ENCODE peak calls at places on chromosomes 3 and 15, in eight cellular contexts. S, Z, U, E, P, D, I and T are unnamed samples. For H3K36me3, the result is how much of the 10 kb centered on the place peaks cover.

GRCh38 chr15:78167227-78167888 is 18.2 kb downstream of the IDH3A start:
- DNase-seq in S (no peak), Z (no peak), U (no peak), E (no peak), P (no peak), D (no peak), I (no peak), T (no peak)

GRCh38 chr15:65519781-65520299 is 2.4 kb upstream of the DPP8 start:
- DNase-seq in S (no peak), Z (no peak), U (no peak), E (no peak), P (no peak), D (no peak), I (no peak), T (no peak)

GRCh38 chr3:105906834-105907233 is 38.0 kb upstream of the CBLB start:
- DNase-seq in S (peak), Z (peak), U (peak), E (no peak), P (peak), D (no peak), I (no peak), T (peak)

GRCh38 chr3:139718415-139718814 is 40.6 kb upstream of the NMNAT3 start:
- DNase-seq in S (peak), Z (peak), U (peak), E (no peak), P (peak), D (no peak), I (peak), T (peak)

GRCh38 chr3:144119611-144120010 is 148.0 kb downstream of the DIPK2A start:
- DNase-seq in S (no peak), Z (no peak), U (no peak), E (no peak), P (no peak), D (no peak), I (no peak), T (no peak)

GRCh38 chr15:44738340-44738984 is 2.1 kb downstream of the TRIM69 start:
- DNase-seq in S (peak), Z (no peak), U (peak), E (no peak), P (peak), D (no peak), I (peak), T (peak)

GRCh38 chr3:98013428-98014349 is 21.4 kb downstream of the GABRR3 start:
- DNase-seq in S (peak), Z (no peak), U (peak), E (peak), P (peak), D (no peak), I (no peak), T (peak)

GRCh38 chr15:25624504-25625172 is 185.8 kb upstream of the UBE3A start:
- DNase-seq in S (no peak), Z (no peak), U (no peak), E (no peak), P (peak), D (no peak), I (no peak), T (no peak)

GRCh38 chr15:55268054-55268695 is 21.4 kb downstream of the RAB27A start:
- DNase-seq in S (no peak), Z (no peak), U (no peak), E (no peak), P (no peak), D (no peak), I (no peak), T (no peak)

GRCh38 chr15:98803228-98804056 is 155.1 kb downstream of the IGF1R start:
- DNase-seq in S (peak), Z (no peak), U (peak), E (peak), P (peak), D (no peak), I (no peak), T (peak)

GRCh38 chr3:144229973-144230372 is 258.4 kb downstream of the DIPK2A start:
- DNase-seq in S (no peak), Z (no peak), U (no peak), E (no peak), P (no peak), D (no peak), I (no peak), T (peak)

GRCh38 chr3:18085429-18085828 is 339.7 kb downstream of the SATB1 start:
- DNase-seq in S (no peak), Z (no peak), U (no peak), E (no peak), P (no peak), D (no peak), I (no peak), T (no peak)

GRCh38 chr3:146817705-146818104 is 212.6 kb upstream of the PLSCR5 start:
- DNase-seq in S (peak), Z (no peak), U (peak), E (no peak), P (peak), D (no peak), I (peak), T (peak)

GRCh38 chr3:159884661-159885402 is 103.8 kb upstream of the IL12A start:
- DNase-seq in S (peak), Z (no peak), U (peak), E (no peak), P (peak), D (no peak), I (peak), T (peak)

GRCh38 chr3:33187368-33187634 is 31.3 kb downstream of the SUSD5 start:
- DNase-seq in S (peak), Z (no peak), U (no peak), E (no peak), P (no peak), D (no peak), I (no peak), T (peak)

GRCh38 chr3:99128740-99129505 is 227.4 kb upstream of the DCBLD2 start:
- DNase-seq in S (peak), Z (no peak), U (peak), E (no peak), P (peak), D (no peak), I (no peak), T (peak)

GRCh38 chr15:40736575-40736974 is 18.5 kb downstream of the RMDN3 start:
- DNase-seq in S (no peak), Z (no peak), U (peak), E (no peak), P (no peak), D (no peak), I (no peak), T (no peak)

GRCh38 chr3:21551019-21551418 is 200.0 kb downstream of the ZNF385D start:
- DNase-seq in S (no peak), Z (no peak), U (peak), E (no peak), P (peak), D (no peak), I (peak), T (peak)

GRCh38 chr3:112735927-112736326 is 95.0 kb upstream of the CCDC80 start:
- DNase-seq in S (no peak), Z (no peak), U (no peak), E (no peak), P (no peak), D (no peak), I (no peak), T (no peak)

GRCh38 chr3:123229145-123229544 is 27.4 kb downstream of the SEC22A start:
- DNase-seq in S (peak), Z (no peak), U (no peak), E (no peak), P (peak), D (no peak), I (no peak), T (no peak)

GRCh38 chr3:62007036-62007435 is 366.3 kb downstream of the FEZF2 start:
- DNase-seq in S (peak), Z (no peak), U (no peak), E (no peak), P (peak), D (no peak), I (no peak), T (no peak)

GRCh38 chr3:67526246-67526645 is 128.2 kb downstream of the SUCLG2 start:
- DNase-seq in S (peak), Z (no peak), U (peak), E (no peak), P (peak), D (no peak), I (no peak), T (peak)

GRCh38 chr3:61645148-61645547 is 83.8 kb downstream of the PTPRG start:
- DNase-seq in S (no peak), Z (no peak), U (peak), E (no peak), P (no peak), D (no peak), I (no peak), T (peak)

GRCh38 chr15:98085003-98085639 is 124.6 kb downstream of the ARRDC4 start:
- DNase-seq in S (peak), Z (no peak), U (peak), E (peak), P (peak), D (no peak), I (peak), T (peak)

GRCh38 chr3:129085165-129085715 is 24.7 kb downstream of the GP9 start:
- DNase-seq in S (no peak), Z (no peak), U (no peak), E (no peak), P (no peak), D (no peak), I (no peak), T (no peak)

GRCh38 chr3:86978111-86978528 is 12.8 kb downstream of the VGLL3 start:
- DNase-seq in S (peak), Z (peak), U (no peak), E (no peak), P (peak), D (no peak), I (no peak), T (no peak)

GRCh38 chr15:63983071-63983711 is 63.1 kb downstream of the DAPK2 start:
- DNase-seq in S (no peak), Z (no peak), U (no peak), E (no peak), P (no peak), D (no peak), I (no peak), T (no peak)

GRCh38 chr3:193808317-193808716 is 215.3 kb downstream of the OPA1 start:
- DNase-seq in S (no peak), Z (no peak), U (no peak), E (no peak), P (no peak), D (no peak), I (no peak), T (no peak)

GRCh38 chr3:112811150-112811884 is 35.3 kb downstream of the CD200R1L start:
- DNase-seq in S (peak), Z (no peak), U (no peak), E (no peak), P (peak), D (no peak), I (no peak), T (no peak)

GRCh38 chr3:48268381-48268935 is 27.6 kb downstream of the ZNF589 start:
- DNase-seq in S (no peak), Z (no peak), U (peak), E (peak), P (no peak), D (peak), I (no peak), T (peak)

GRCh38 chr3:142828703-142829304 is 60.1 kb downstream of the PCOLCE2 start:
- DNase-seq in S (peak), Z (peak), U (peak), E (peak), P (peak), D (peak), I (peak), T (peak)

GRCh38 chr3:9179826-9180763 is 69.4 kb downstream of the SRGAP3 start:
- DNase-seq in S (no peak), Z (no peak), U (no peak), E (no peak), P (no peak), D (no peak), I (no peak), T (no peak)

GRCh38 chr15:101710806-101711205 is 13.5 kb downstream of the TARS3 start:
- DNase-seq in S (peak), Z (no peak), U (no peak), E (no peak), P (peak), D (no peak), I (peak), T (peak)

GRCh38 chr3:16388850-16389411 is 123.9 kb downstream of the OXNAD1 start:
- DNase-seq in S (peak), Z (no peak), U (no peak), E (no peak), P (peak), D (no peak), I (no peak), T (no peak)

GRCh38 chr3:162971715-162972114 is 1475.1 kb downstream of the OTOL1 start:
- DNase-seq in S (no peak), Z (no peak), U (no peak), E (no peak), P (no peak), D (no peak), I (no peak), T (no peak)

GRCh38 chr3:23004971-23005370 is 198.2 kb upstream of the UBE2E2 start:
- DNase-seq in S (peak), Z (no peak), U (peak), E (no peak), P (peak), D (no peak), I (no peak), T (peak)

DNA sequence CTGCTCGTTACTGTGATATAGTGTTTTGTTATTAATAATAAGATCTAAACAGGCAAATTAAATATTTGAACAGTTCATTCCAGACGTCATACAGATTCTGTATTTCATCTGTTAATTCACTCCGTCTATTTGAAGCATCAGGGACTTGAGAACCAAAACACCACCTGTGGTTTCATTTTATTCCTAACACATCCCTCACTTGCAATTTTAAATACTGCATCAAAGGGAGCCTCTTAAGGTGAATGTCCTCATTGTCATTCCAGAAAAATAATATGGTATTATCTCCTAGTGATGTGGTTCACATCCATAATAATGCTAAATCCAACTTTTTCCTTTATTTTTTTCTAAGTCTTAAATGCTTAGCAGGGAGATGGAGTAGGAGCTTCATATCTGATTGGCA is 1390.9 kb upstream of the CADM2 start:
- DNase-seq in S (no peak), Z (no peak), U (no peak), E (no peak), P (no peak), D (no peak), I (peak), T (no peak)
- H3K4me3 ChIP-seq in S (no peak), Z (no peak), U (peak), E (no peak), P (no peak), D (no peak), I (no peak), T (no peak)

DNA sequence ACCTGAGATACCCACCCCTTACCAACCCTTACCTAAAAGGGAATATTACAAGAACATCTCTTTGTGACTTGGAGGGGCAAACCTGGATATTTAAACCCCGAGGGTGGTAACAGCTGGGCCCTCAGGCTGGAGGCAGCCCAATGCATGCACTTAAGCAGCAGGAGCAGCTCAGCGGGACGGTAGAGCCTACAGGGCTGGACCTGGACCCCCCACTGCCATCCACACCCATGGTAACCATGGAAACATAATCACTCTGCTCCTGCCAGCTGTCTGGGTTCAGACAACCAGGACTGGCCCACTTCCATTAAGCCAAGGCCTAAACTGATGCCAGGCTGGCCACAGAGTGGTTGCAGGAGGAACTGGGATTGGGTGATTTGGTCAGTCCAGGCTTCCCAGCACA is 52.8 kb downstream of the ETFA start:
- DNase-seq in S (no peak), Z (no peak), U (no peak), E (no peak), P (no peak), D (no peak), I (no peak), T (no peak)
- H3K36me3 ChIP-seq in S (under half), Z (under half), U (under half), E (under half), P (under half), D (under half), I (under half), T (under half)

GRCh38 chr3:195540526-195540925 is 2.6 kb downstream of the PPP1R2 start:
- DNase-seq in S (no peak), Z (no peak), U (no peak), E (no peak), P (no peak), D (no peak), I (no peak), T (no peak)
- H3K4me3 ChIP-seq in S (no peak), Z (peak), U (peak), E (no peak), P (no peak), D (peak), I (no peak), T (no peak)

GRCh38 chr3:124513610-124513997 is 216.6 kb upstream of the UMPS start:
- DNase-seq in S (no peak), Z (no peak), U (no peak), E (no peak), P (no peak), D (no peak), I (peak), T (no peak)
- H3K36me3 ChIP-seq in S (under half), Z (under half), U (under half), E (under half), P (under half), D (under half), I (under half), T (under half)

DNA sequence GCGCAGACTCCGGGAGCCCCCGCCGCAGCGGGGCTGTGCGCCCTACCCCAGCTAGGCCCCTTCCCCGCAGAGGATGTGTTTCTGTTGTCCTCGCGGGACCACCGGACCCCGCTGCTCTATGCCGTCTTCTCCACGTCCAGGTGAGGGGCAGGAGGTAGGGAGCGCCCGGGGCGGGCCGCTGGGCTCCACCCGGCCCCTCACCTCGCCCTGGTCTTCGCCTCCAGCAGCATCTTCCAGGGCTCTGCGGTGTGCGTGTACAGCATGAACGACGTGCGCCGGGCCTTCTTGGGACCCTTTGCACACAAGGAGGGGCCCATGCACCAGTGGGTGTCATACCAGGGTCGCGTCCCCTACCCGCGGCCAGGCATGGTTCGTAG is 4.7 kb downstream of the SEMA3B start:
- DNase-seq in S (no peak), Z (no peak), U (no peak), E (no peak), P (no peak), D (no peak), I (no peak), T (no peak)
- H3K4me3 ChIP-seq in S (no peak), Z (peak), U (no peak), E (no peak), P (no peak), D (no peak), I (peak), T (no peak)